ENCODE peak calls at places on chromosomes 16 and 17, in four cellular contexts. H is Kasumi-1; I is heart right ventricle; Y is central memory CD4-positive, alpha-beta T cell. F is an unnamed sample.

GRCh38 chr16:70781800-70782199 is 19.2 kb downstream of the VAC14 start:
- DNase-seq in I (peak), H (no peak), Y (no peak), F (no peak)

GRCh38 chr16:84500531-84500930 is 3.9 kb downstream of the MEAK7 start:
- DNase-seq in H (no peak), Y (no peak), I (no peak), F (no peak)

GRCh38 chr16:79623076-79623475 is 22.5 kb upstream of the MAF start:
- DNase-seq in H (no peak), I (no peak), Y (no peak), F (no peak)

GRCh38 chr16:11359370-11359769 is 14.1 kb downstream of the RMI2 start:
- DNase-seq in H (no peak), Y (no peak), I (no peak), F (no peak)

GRCh38 chr16:81315271-81316175 is 761 bp downstream of the GAN start:
- DNase-seq in Y (peak), I (peak), H (peak), F (peak)

GRCh38 chr17:81064746-81065475 is 30.0 kb downstream of the BAIAP2 start:
- DNase-seq in I (no peak), H (no peak), Y (no peak), F (no peak)

GRCh38 chr17:19021622-19022083 is 17.1 kb upstream of the FAM83G start:
- DNase-seq in I (no peak), Y (no peak), H (no peak), F (no peak)

GRCh38 chr16:83542491-83542890 is 265.3 kb upstream of the HSBP1 start:
- DNase-seq in H (no peak), I (no peak), Y (no peak), F (no peak)

GRCh38 chr16:23274968-23275367 is 27.1 kb upstream of the SCNN1B start:
- DNase-seq in Y (no peak), I (no peak), H (no peak), F (no peak)

GRCh38 chr16:79834720-79835119 is 234.2 kb upstream of the MAF start:
- DNase-seq in H (no peak), I (no peak), Y (no peak), F (no peak)

GRCh38 chr17:14827394-14827793 is 437.7 kb downstream of the PMP22 start:
- DNase-seq in I (no peak), Y (no peak), H (no peak), F (no peak)

GRCh38 chr17:42155614-42156045 is 841 bp upstream of the RAB5C start:
- DNase-seq in I (no peak), H (no peak), Y (no peak), F (no peak)

GRCh38 chr17:18129041-18129502 is 20.5 kb downstream of the MYO15A start:
- DNase-seq in I (no peak), Y (no peak), H (no peak), F (no peak)

GRCh38 chr17:9253308-9253707 is 232.0 kb downstream of the NTN1 start:
- DNase-seq in Y (no peak), H (no peak), I (no peak), F (no peak)

GRCh38 chr17:15510361-15510760 is 42.9 kb upstream of the CDRT4 start:
- DNase-seq in Y (no peak), I (no peak), H (no peak), F (no peak)

GRCh38 chr17:65495255-65496060 is 66.0 kb downstream of the AXIN2 start:
- DNase-seq in Y (peak), H (no peak), I (no peak), F (no peak)

GRCh38 chr17:28381141-28381825 is 9.8 kb downstream of the SARM1 start:
- DNase-seq in H (no peak), I (no peak), Y (no peak), F (no peak)

GRCh38 chr17:1147664-1148063 is 32.1 kb downstream of the ABR start:
- DNase-seq in I (no peak), H (peak), Y (no peak), F (no peak)

GRCh38 chr17:8887834-8888703 is 20.6 kb upstream of the PIK3R6 start:
- DNase-seq in Y (no peak), I (peak), H (no peak), F (no peak)

GRCh38 chr17:18235743-18236256 is 10.4 kb downstream of the LLGL1 start:
- DNase-seq in Y (no peak), H (no peak), I (no peak), F (no peak)

GRCh38 chr17:8766731-8767130 is 8.4 kb upstream of the SPDYE4 start:
- DNase-seq in H (no peak), I (no peak), Y (no peak), F (peak)

GRCh38 chr16:86516618-86517003 is 6.3 kb downstream of the FOXF1 start:
- DNase-seq in H (no peak), Y (no peak), I (no peak), F (no peak)

GRCh38 chr17:32356378-32356743 is 6.4 kb downstream of the ZNF207 start:
- DNase-seq in H (no peak), Y (no peak), I (no peak), F (no peak)

GRCh38 chr17:32596206-32596605 is 109.4 kb downstream of the CDK5R1 start:
- DNase-seq in H (no peak), I (no peak), Y (no peak), F (no peak)

GRCh38 chr17:46742539-46743270 is 75.8 kb downstream of the WNT3 start:
- DNase-seq in Y (no peak), H (peak), I (no peak), F (peak)

GRCh38 chr17:68580236-68580903 is 20.8 kb downstream of the FAM20A start:
- DNase-seq in I (no peak), H (peak), Y (no peak), F (peak)

GRCh38 chr17:7495906-7496434 is 11.8 kb downstream of the POLR2A start:
- DNase-seq in Y (no peak), I (no peak), H (no peak), F (no peak)

GRCh38 chr16:4460936-4461249 is 13.5 kb downstream of the NMRAL1 start:
- DNase-seq in I (no peak), H (no peak), Y (no peak), F (no peak)

GRCh38 chr17:35804658-35805192 is 4.6 kb upstream of the TAF15 start:
- DNase-seq in I (no peak), Y (peak), H (peak), F (peak)

GRCh38 chr16:48426244-48427135 is 41.3 kb upstream of the SIAH1 start:
- DNase-seq in H (peak), I (no peak), Y (no peak), F (no peak)

GRCh38 chr16:14193316-14193871 is 122.3 kb downstream of the MRTFB start:
- DNase-seq in Y (no peak), H (no peak), I (no peak), F (no peak)